ENCODE peak calls at places on chromosomes 4 and X, in six cellular contexts. N is mesendoderm, K is IMR-90, D is trophoblast cell, M is H1, S is H9. T is an unnamed sample.

GRCh38 chr4:85783483-85783882 is 308.5 kb downstream of the ARHGAP24 start:
- DNase-seq in N (no peak), K (peak; percentile 90), D (peak; percentile 50), M (no peak), S (no peak), T (no peak)

GRCh38 chrX:105017641-105018040 is 202.9 kb downstream of the TEX13A start:
- DNase-seq in N (no peak), K (no peak), D (no peak), M (no peak), S (no peak), T (no peak)

GRCh38 chr4:31114821-31115220 is 394.7 kb downstream of the PCDH7 start:
- DNase-seq in N (no peak), K (no peak), D (no peak), M (no peak), S (no peak), T (no peak)

GRCh38 chr4:125314676-125315570 is at the start of gene FAT4:
- DNase-seq in N (peak; percentile 96), K (peak; percentile 97), D (peak; percentile 68), M (peak; percentile 84), S (peak; percentile 96), T (peak; percentile 89)

GRCh38 chrX:78109458-78109857 is 5.4 kb downstream of the PGK1 start:
- DNase-seq in N (no peak), K (no peak), D (no peak), M (no peak), S (no peak), T (no peak)

GRCh38 chrX:113741744-113742143 is 842.1 kb upstream of the HTR2C start:
- DNase-seq in N (peak; percentile 33), K (no peak), D (peak; percentile 64), M (no peak), S (no peak), T (no peak)

GRCh38 chr4:176920694-176921093 is 128.0 kb upstream of the VEGFC start:
- DNase-seq in N (no peak), K (peak; percentile 88), D (no peak), M (no peak), S (no peak), T (no peak)

GRCh38 chr4:2785613-2786012 is 7.3 kb upstream of the SH3BP2 start:
- DNase-seq in N (no peak), K (no peak), D (no peak), M (no peak), S (no peak), T (no peak)

GRCh38 chr4:122666527-122667245 is 45.8 kb upstream of the IL21 start:
- DNase-seq in N (no peak), K (peak; percentile 97), D (peak; percentile 65), M (no peak), S (no peak), T (no peak)

GRCh38 chrX:71895607-71896006 is 15.0 kb upstream of the NHSL2 start:
- DNase-seq in N (no peak), K (no peak), D (no peak), M (no peak), S (no peak), T (no peak)

GRCh38 chrX:10486373-10486772 is 134.0 kb downstream of the MID1 start:
- DNase-seq in N (no peak), K (peak; percentile 84), D (peak; percentile 84), M (no peak), S (no peak), T (no peak)

GRCh38 chr4:55321707-55322264 is 24.3 kb upstream of the SRD5A3 start:
- DNase-seq in N (peak; percentile 92), K (peak; percentile 76), D (peak; percentile 99), M (peak; percentile 87), S (peak; percentile 56), T (peak; percentile 77)

DNA sequence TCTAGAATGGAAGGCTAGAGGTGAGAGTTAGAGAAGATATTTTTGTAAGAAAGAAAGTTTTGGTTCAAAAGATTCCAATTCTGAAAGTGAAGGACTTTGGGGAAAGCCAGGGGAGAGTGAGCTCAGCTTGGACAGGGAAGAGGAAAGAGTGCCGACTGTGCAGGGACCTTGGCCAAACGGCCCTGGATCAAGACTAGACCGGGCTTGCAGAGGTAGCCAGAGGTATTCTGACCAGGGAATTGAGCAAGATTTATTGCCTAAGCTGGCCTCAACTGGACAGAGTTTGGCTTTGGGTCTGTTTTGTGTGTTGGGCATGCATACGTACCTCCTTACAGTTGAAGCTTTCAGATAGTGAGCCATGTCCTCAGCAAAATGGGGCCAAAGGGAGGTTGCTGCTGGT is 11.6 kb downstream of the PLAC1 start:
- DNase-seq in N (no peak), K (no peak), D (no peak), M (no peak), S (no peak), T (no peak)
- H3K9ac ChIP-seq in N (no peak overlapping the region), K (no peak overlapping the region), D (no peak overlapping the region), M (no peak overlapping the region), S (no peak overlapping the region), T (no peak overlapping the region)

GRCh38 chr4:6928067-6928466 is 18.4 kb downstream of the TBC1D14 start:
- DNase-seq in N (no peak), K (no peak), D (no peak), M (no peak), S (no peak), T (no peak)
- H3K18ac ChIP-seq in N (no peak overlapping the region), K (no peak overlapping the region), D (no peak overlapping the region), M (no peak overlapping the region), S (no peak overlapping the region), T (no peak overlapping the region)

GRCh38 chr4:16083217-16084191 is at the start of gene PROM1:
- DNase-seq in N (peak; percentile 81), K (no peak), D (peak; percentile 36), M (peak; percentile 76), S (peak; percentile 83), T (peak; percentile 50)
- H3K9ac ChIP-seq in N (peak within 1 kb of the TSS; percentile 94), K (no peak within 1 kb of the TSS), D (peak within 1 kb of the TSS; percentile 81), M (peak within 1 kb of the TSS; percentile 80), S (peak within 1 kb of the TSS; percentile 94), T (peak within 1 kb of the TSS; percentile 99)

GRCh38 chr4:95250544-95251137 is 298.1 kb downstream of the UNC5C start:
- DNase-seq in N (no peak), K (no peak), D (peak; percentile 38), M (no peak), S (no peak), T (no peak)

GRCh38 chr4:95256108-95256835 is 292.5 kb downstream of the UNC5C start:
- DNase-seq in N (no peak), K (peak; percentile 48), D (no peak), M (no peak), S (no peak), T (no peak)

GRCh38 chr4:95251568-95251967 is 297.2 kb downstream of the UNC5C start:
- DNase-seq in N (no peak), K (no peak), D (no peak), M (no peak), S (no peak), T (no peak)

GRCh38 chr4:95255396-95256107 is 293.2 kb downstream of the UNC5C start:
- DNase-seq in N (no peak), K (peak; percentile 77), D (no peak), M (no peak), S (no peak), T (no peak)
- H3K18ac ChIP-seq in N (no peak overlapping the region), K (no peak overlapping the region), D (no peak overlapping the region), M (peak overlapping the region; percentile 27), S (no peak overlapping the region), T (no peak overlapping the region)

DNA sequence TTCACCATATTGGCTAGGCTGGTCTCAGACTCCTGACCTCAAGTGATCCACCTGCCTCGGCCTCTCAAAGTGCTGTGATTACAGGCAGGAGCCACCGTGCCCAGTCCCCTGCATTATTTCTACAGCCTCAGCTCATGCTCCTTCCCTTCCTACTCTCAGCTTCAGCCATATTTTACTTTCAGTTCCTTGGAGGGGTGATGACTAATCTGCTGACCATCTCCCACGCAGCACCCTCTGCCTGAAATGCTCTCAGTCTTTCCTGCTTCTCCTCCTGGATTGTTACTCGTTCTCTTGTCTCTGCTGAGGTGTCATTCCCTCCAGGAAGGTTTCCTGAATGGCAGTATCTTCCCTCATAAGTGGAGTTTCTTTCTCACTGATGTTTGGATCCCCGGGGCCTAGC is 63.3 kb downstream of the MOSPD2 start:
- DNase-seq in N (peak; percentile 56), K (peak; percentile 81), D (peak; percentile 27), M (no peak), S (no peak), T (no peak)
- H3K9ac ChIP-seq in N (no peak overlapping the region), K (peak overlapping the region; percentile 4), D (no peak overlapping the region), M (no peak overlapping the region), S (no peak overlapping the region), T (no peak overlapping the region)

DNA sequence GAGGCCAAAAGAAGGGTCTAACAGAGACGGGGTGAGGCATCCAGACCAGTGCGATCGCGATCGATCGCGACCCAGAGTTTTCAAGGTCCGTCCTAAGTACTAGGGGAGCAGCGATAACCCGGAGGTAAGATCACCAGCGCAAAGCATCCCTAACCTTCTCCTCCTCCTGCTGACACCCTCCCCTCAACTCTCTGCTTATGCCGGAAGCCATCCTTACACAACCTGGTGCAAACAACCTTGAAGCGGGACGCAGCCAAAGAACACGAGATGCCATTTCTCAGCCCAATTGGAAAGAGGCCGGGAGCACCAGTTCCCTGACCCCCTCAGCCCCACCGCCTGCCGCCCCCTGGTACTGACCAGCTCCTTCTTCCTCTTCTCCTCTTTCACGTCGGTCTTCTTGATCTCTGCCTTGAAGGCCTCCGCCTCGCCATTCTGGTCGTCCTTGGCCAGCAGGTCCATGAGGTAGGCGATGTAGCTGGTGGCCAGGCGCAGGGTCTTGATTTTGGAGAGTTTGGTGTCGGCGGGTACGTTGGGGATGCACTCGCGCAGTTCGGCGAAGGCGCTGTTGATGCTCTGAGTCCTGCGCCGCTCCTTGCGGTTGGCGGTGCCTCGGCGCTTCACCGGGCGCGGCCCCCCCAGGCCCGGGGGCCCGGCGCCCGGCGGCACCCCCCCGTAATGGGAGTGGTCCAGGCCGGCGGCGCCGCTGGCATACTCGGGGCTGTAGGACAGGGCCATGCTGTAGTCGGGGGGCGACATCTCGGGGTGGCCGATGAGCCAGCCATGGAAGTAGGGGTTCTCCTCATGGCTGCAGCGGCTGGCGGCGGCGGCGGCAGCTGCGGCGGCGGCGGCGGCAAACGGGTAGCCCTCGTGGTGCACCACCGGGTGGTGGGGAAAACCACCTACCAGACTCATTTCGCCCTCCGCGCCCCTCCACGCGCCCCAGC is 1.4 kb downstream of the HAND2 start:
- DNase-seq in N (peak; percentile 57), K (no peak), D (no peak), M (peak; percentile 80), S (peak; percentile 65), T (peak; percentile 45)
- H3K18ac ChIP-seq in N (no peak overlapping the region), K (no peak overlapping the region), D (peak overlapping the region; percentile 47), M (no peak overlapping the region), S (no peak overlapping the region), T (peak overlapping the region; percentile 55)

GRCh38 chr4:84573738-84574720 is 8.9 kb upstream of the CDS1 start:
- DNase-seq in N (peak; percentile 42), K (no peak), D (peak; percentile 19), M (no peak), S (no peak), T (no peak)
- H3K9ac ChIP-seq in N (no peak overlapping the region), K (no peak overlapping the region), D (no peak overlapping the region), M (no peak overlapping the region), S (no peak overlapping the region), T (no peak overlapping the region)

DNA sequence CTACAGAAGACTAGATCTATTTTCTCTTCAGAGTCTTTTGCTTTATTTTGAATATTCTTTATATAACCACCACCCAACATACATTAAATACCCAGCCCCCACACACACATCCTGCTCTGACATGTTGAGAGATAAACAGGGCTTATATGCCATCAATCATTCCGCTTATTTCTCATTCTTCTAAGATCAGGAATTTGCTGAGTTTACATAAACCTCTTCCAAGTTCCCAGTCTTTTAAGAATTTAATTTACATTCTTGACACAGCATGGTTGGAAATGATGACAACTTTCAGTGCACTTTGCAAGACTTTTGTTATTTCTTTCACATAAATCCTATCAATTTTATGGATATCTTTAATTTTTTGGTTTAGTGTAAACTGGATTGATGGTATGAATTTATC is 17.5 kb upstream of the RAB9B start:
- DNase-seq in N (no peak), K (no peak), D (no peak), M (no peak), S (no peak), T (no peak)
- H3K18ac ChIP-seq in N (no peak overlapping the region), K (no peak overlapping the region), D (no peak overlapping the region), M (no peak overlapping the region), S (no peak overlapping the region), T (no peak overlapping the region)

T was measured in neuronal stem cell.